ENCODE peak calls at places on chromosomes 13 and 19, in nine cellular contexts. One of them, this sample, is unnamed.

GRCh38 chr19:49224856-49225255 is 67.3 kb downstream of the TRPM4 start:
- DNase-seq in colonic mucosa: peak; percentile 68
- DNase-seq in neuronal stem cell: peak; percentile 48
- DNase-seq in pancreas: peak; percentile 39
- DNase-seq in adrenal gland: peak; percentile 60
- DNase-seq in psoas muscle: peak; percentile 37
- DNase-seq in astrocyte: peak; percentile 19
- DNase-seq in tibial nerve: no peak
- DNase-seq in endothelial cell of umbilical vein: peak; percentile 80
- DNase-seq in this sample: peak; percentile 62

GRCh38 chr19:12496480-12496879 is 11.9 kb upstream of the ZNF709 start:
- DNase-seq in psoas muscle: no peak
- DNase-seq in adrenal gland: no peak
- DNase-seq in colonic mucosa: no peak
- DNase-seq in tibial nerve: no peak
- DNase-seq in pancreas: no peak
- DNase-seq in endothelial cell of umbilical vein: no peak
- DNase-seq in astrocyte: no peak
- DNase-seq in neuronal stem cell: no peak
- DNase-seq in this sample: no peak

GRCh38 chr19:3458595-3459284 is 21.6 kb downstream of the SMIM24 start:
- DNase-seq in psoas muscle: no peak
- DNase-seq in astrocyte: no peak
- DNase-seq in tibial nerve: no peak
- DNase-seq in pancreas: peak; percentile 48
- DNase-seq in endothelial cell of umbilical vein: no peak
- DNase-seq in neuronal stem cell: no peak
- DNase-seq in colonic mucosa: no peak
- DNase-seq in adrenal gland: peak; percentile 78
- DNase-seq in this sample: peak; percentile 86

GRCh38 chr19:58356236-58356970 is 3.1 kb upstream of the A1BG start:
- DNase-seq in colonic mucosa: no peak
- DNase-seq in neuronal stem cell: no peak
- DNase-seq in pancreas: no peak
- DNase-seq in psoas muscle: no peak
- DNase-seq in adrenal gland: no peak
- DNase-seq in tibial nerve: no peak
- DNase-seq in endothelial cell of umbilical vein: peak; percentile 54
- DNase-seq in astrocyte: no peak
- DNase-seq in this sample: peak; percentile 65

GRCh38 chr19:51777570-51778460 is 16.8 kb downstream of the FPR2 start:
- DNase-seq in astrocyte: peak; percentile 74
- DNase-seq in endothelial cell of umbilical vein: peak; percentile 52
- DNase-seq in neuronal stem cell: peak; percentile 70
- DNase-seq in tibial nerve: no peak
- DNase-seq in adrenal gland: peak; percentile 68
- DNase-seq in pancreas: peak; percentile 57
- DNase-seq in colonic mucosa: peak; percentile 47
- DNase-seq in psoas muscle: peak; percentile 44
- DNase-seq in this sample: peak; percentile 89

GRCh38 chr19:16824658-16825311 is 4.4 kb upstream of the SIN3B start:
- DNase-seq in colonic mucosa: no peak
- DNase-seq in psoas muscle: no peak
- DNase-seq in pancreas: no peak
- DNase-seq in tibial nerve: no peak
- DNase-seq in adrenal gland: peak; percentile 17
- DNase-seq in astrocyte: peak; percentile 39
- DNase-seq in neuronal stem cell: no peak
- DNase-seq in endothelial cell of umbilical vein: peak; percentile 41
- DNase-seq in this sample: no peak

GRCh38 chr13:44407379-44407778 is 33.8 kb downstream of the SERP2 start:
- DNase-seq in endothelial cell of umbilical vein: no peak
- DNase-seq in tibial nerve: no peak
- DNase-seq in psoas muscle: no peak
- DNase-seq in pancreas: no peak
- DNase-seq in neuronal stem cell: no peak
- DNase-seq in adrenal gland: no peak
- DNase-seq in astrocyte: no peak
- DNase-seq in colonic mucosa: no peak
- DNase-seq in this sample: no peak

GRCh38 chr13:93554514-93554913 is 327.9 kb downstream of the GPC6 start:
- DNase-seq in pancreas: no peak
- DNase-seq in astrocyte: no peak
- DNase-seq in endothelial cell of umbilical vein: no peak
- DNase-seq in adrenal gland: no peak
- DNase-seq in neuronal stem cell: no peak
- DNase-seq in colonic mucosa: no peak
- DNase-seq in tibial nerve: no peak
- DNase-seq in psoas muscle: no peak
- DNase-seq in this sample: no peak

GRCh38 chr19:48961673-48962028 is 3.5 kb upstream of the FTL start:
- DNase-seq in pancreas: no peak
- DNase-seq in endothelial cell of umbilical vein: no peak
- DNase-seq in colonic mucosa: no peak
- DNase-seq in tibial nerve: no peak
- DNase-seq in neuronal stem cell: no peak
- DNase-seq in astrocyte: no peak
- DNase-seq in adrenal gland: no peak
- DNase-seq in psoas muscle: no peak
- DNase-seq in this sample: no peak

GRCh38 chr13:32537580-32538233 is 888 bp downstream of the N4BP2L2 start:
- DNase-seq in endothelial cell of umbilical vein: peak; percentile 6
- DNase-seq in adrenal gland: peak; percentile 43
- DNase-seq in astrocyte: no peak
- DNase-seq in psoas muscle: peak; percentile 39
- DNase-seq in neuronal stem cell: no peak
- DNase-seq in tibial nerve: no peak
- DNase-seq in pancreas: peak; percentile 32
- DNase-seq in colonic mucosa: peak; percentile 42
- DNase-seq in this sample: peak; percentile 67

GRCh38 chr19:22052644-22053013 is 345 bp downstream of the ZNF257 start:
- DNase-seq in tibial nerve: no peak
- DNase-seq in endothelial cell of umbilical vein: no peak
- DNase-seq in astrocyte: no peak
- DNase-seq in adrenal gland: peak; percentile 8
- DNase-seq in colonic mucosa: peak; percentile 18
- DNase-seq in pancreas: peak; percentile 22
- DNase-seq in psoas muscle: peak; percentile 15
- DNase-seq in neuronal stem cell: no peak
- DNase-seq in this sample: peak; percentile 36

GRCh38 chr13:30341815-30342570 is 34.6 kb upstream of the KATNAL1 start:
- DNase-seq in neuronal stem cell: no peak
- DNase-seq in psoas muscle: peak; percentile 84
- DNase-seq in endothelial cell of umbilical vein: peak; percentile 71
- DNase-seq in adrenal gland: peak; percentile 90
- DNase-seq in tibial nerve: peak; percentile 70
- DNase-seq in pancreas: peak; percentile 78
- DNase-seq in astrocyte: peak; percentile 95
- DNase-seq in colonic mucosa: peak; percentile 62
- DNase-seq in this sample: peak; percentile 93

GRCh38 chr19:5194641-5195040 is 146.0 kb downstream of the PTPRS start:
- DNase-seq in colonic mucosa: no peak
- DNase-seq in pancreas: no peak
- DNase-seq in psoas muscle: no peak
- DNase-seq in tibial nerve: no peak
- DNase-seq in neuronal stem cell: no peak
- DNase-seq in astrocyte: no peak
- DNase-seq in adrenal gland: no peak
- DNase-seq in endothelial cell of umbilical vein: no peak
- DNase-seq in this sample: no peak

GRCh38 chr19:5196832-5197231 is 143.8 kb downstream of the PTPRS start:
- DNase-seq in colonic mucosa: no peak
- DNase-seq in endothelial cell of umbilical vein: no peak
- DNase-seq in adrenal gland: no peak
- DNase-seq in tibial nerve: no peak
- DNase-seq in pancreas: no peak
- DNase-seq in astrocyte: no peak
- DNase-seq in psoas muscle: no peak
- DNase-seq in neuronal stem cell: no peak
- DNase-seq in this sample: no peak

GRCh38 chr19:5191091-5191490 is 149.5 kb downstream of the PTPRS start:
- DNase-seq in endothelial cell of umbilical vein: no peak
- DNase-seq in adrenal gland: no peak
- DNase-seq in pancreas: no peak
- DNase-seq in tibial nerve: no peak
- DNase-seq in colonic mucosa: no peak
- DNase-seq in psoas muscle: no peak
- DNase-seq in neuronal stem cell: no peak
- DNase-seq in astrocyte: peak; percentile 40
- DNase-seq in this sample: no peak

GRCh38 chr19:5192568-5192967 is 148.0 kb downstream of the PTPRS start:
- DNase-seq in astrocyte: no peak
- DNase-seq in pancreas: no peak
- DNase-seq in tibial nerve: no peak
- DNase-seq in adrenal gland: no peak
- DNase-seq in colonic mucosa: no peak
- DNase-seq in neuronal stem cell: no peak
- DNase-seq in psoas muscle: no peak
- DNase-seq in endothelial cell of umbilical vein: no peak
- DNase-seq in this sample: no peak

DNA sequence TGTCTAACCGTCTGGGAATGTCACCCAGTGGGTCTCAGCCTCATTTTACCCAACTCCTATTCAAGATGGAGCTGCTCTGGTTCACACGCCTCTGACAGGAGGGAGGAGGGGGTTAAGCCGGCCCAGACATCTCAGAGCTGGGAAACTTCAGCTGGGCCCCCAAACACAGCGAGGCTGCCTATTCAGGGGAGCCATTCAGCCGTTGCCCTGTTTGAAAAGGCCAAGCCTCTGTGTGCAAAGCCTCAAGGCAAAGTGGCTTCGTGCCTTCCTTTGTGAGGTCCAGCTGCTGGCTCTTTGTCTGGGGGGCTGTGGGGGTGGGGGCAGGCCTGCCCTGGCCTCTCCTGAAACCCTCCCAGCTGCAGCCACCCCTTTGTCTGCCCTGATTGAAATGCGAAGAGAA is 147.4 kb downstream of the PTPRS start:
- DNase-seq in pancreas: no peak
- DNase-seq in adrenal gland: no peak
- DNase-seq in astrocyte: no peak
- DNase-seq in endothelial cell of umbilical vein: no peak
- DNase-seq in tibial nerve: no peak
- DNase-seq in colonic mucosa: no peak
- DNase-seq in neuronal stem cell: peak; percentile 93
- DNase-seq in psoas muscle: no peak
- DNase-seq in this sample: no peak
- H3K4me3 ChIP-seq in pancreas: no peak overlapping the region
- H3K4me3 ChIP-seq in adrenal gland: no peak overlapping the region
- H3K4me3 ChIP-seq in astrocyte: no peak overlapping the region
- H3K4me3 ChIP-seq in endothelial cell of umbilical vein: no peak overlapping the region
- H3K4me3 ChIP-seq in tibial nerve: no peak overlapping the region
- H3K4me3 ChIP-seq in colonic mucosa: no peak overlapping the region
- H3K4me3 ChIP-seq in neuronal stem cell: no peak overlapping the region
- H3K4me3 ChIP-seq in psoas muscle: no peak overlapping the region
- H3K4me3 ChIP-seq in this sample: no peak overlapping the region

GRCh38 chr13:99135591-99135990 is 65.1 kb upstream of the UBAC2 start:
- DNase-seq in tibial nerve: no peak
- DNase-seq in adrenal gland: no peak
- DNase-seq in colonic mucosa: no peak
- DNase-seq in neuronal stem cell: no peak
- DNase-seq in pancreas: no peak
- DNase-seq in endothelial cell of umbilical vein: no peak
- DNase-seq in astrocyte: no peak
- DNase-seq in psoas muscle: no peak
- DNase-seq in this sample: no peak

GRCh38 chr13:99133230-99133629 is 67.4 kb upstream of the UBAC2 start:
- DNase-seq in colonic mucosa: no peak
- DNase-seq in psoas muscle: no peak
- DNase-seq in adrenal gland: no peak
- DNase-seq in tibial nerve: no peak
- DNase-seq in astrocyte: no peak
- DNase-seq in neuronal stem cell: no peak
- DNase-seq in pancreas: no peak
- DNase-seq in endothelial cell of umbilical vein: no peak
- DNase-seq in this sample: no peak

GRCh38 chr13:99133848-99134247 is 66.8 kb upstream of the UBAC2 start:
- DNase-seq in colonic mucosa: no peak
- DNase-seq in neuronal stem cell: no peak
- DNase-seq in psoas muscle: no peak
- DNase-seq in pancreas: no peak
- DNase-seq in endothelial cell of umbilical vein: no peak
- DNase-seq in tibial nerve: no peak
- DNase-seq in astrocyte: no peak
- DNase-seq in adrenal gland: no peak
- DNase-seq in this sample: no peak

GRCh38 chr13:99132295-99132835 is 68.3 kb upstream of the UBAC2 start:
- DNase-seq in pancreas: no peak
- DNase-seq in psoas muscle: no peak
- DNase-seq in colonic mucosa: no peak
- DNase-seq in tibial nerve: no peak
- DNase-seq in astrocyte: no peak
- DNase-seq in adrenal gland: no peak
- DNase-seq in endothelial cell of umbilical vein: no peak
- DNase-seq in neuronal stem cell: no peak
- DNase-seq in this sample: no peak

GRCh38 chr13:99136427-99136954 is 64.2 kb upstream of the UBAC2 start:
- DNase-seq in astrocyte: no peak
- DNase-seq in adrenal gland: no peak
- DNase-seq in tibial nerve: no peak
- DNase-seq in endothelial cell of umbilical vein: no peak
- DNase-seq in psoas muscle: no peak
- DNase-seq in neuronal stem cell: no peak
- DNase-seq in pancreas: no peak
- DNase-seq in colonic mucosa: no peak
- DNase-seq in this sample: no peak
- H3K27me3 ChIP-seq in astrocyte: no peaks in the 10 kb centered on the region
- H3K27me3 ChIP-seq in adrenal gland: no peaks in the 10 kb centered on the region
- H3K27me3 ChIP-seq in tibial nerve: no peaks in the 10 kb centered on the region
- H3K27me3 ChIP-seq in endothelial cell of umbilical vein: peaks cover 6% of the 10 kb centered on the region
- H3K27me3 ChIP-seq in psoas muscle: no peaks in the 10 kb centered on the region
- H3K27me3 ChIP-seq in neuronal stem cell: no peaks in the 10 kb centered on the region
- H3K27me3 ChIP-seq in pancreas: no peaks in the 10 kb centered on the region
- H3K27me3 ChIP-seq in colonic mucosa: no peaks in the 10 kb centered on the region
- H3K27me3 ChIP-seq in this sample: no peaks in the 10 kb centered on the region

DNA sequence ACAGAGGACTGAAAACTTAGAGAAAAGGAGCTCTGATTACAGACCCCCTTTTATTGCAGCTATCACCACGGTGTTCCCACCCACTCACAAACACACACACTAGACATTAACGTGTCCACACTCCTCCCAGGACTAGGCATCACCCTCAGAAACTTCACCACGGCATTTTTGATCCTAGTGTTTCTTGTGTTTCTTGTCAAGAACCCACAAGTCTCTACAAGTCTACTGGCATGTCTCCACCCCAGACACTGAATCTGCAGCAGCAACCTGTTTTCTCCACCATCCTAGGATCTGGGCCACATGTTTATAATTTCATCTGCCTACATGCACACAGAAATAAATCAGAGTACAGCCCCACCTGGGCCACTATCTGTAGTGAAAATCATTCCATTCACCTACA is 4.3 kb downstream of the ZNF486 start:
- DNase-seq in tibial nerve: no peak
- DNase-seq in neuronal stem cell: no peak
- DNase-seq in colonic mucosa: no peak
- DNase-seq in psoas muscle: no peak
- DNase-seq in astrocyte: no peak
- DNase-seq in adrenal gland: no peak
- DNase-seq in endothelial cell of umbilical vein: no peak
- DNase-seq in pancreas: no peak
- DNase-seq in this sample: no peak
- H3K9me3 ChIP-seq in tibial nerve: peaks cover 10% of the 10 kb centered on the region
- H3K9me3 ChIP-seq in neuronal stem cell: peaks cover 6% of the 10 kb centered on the region
- H3K9me3 ChIP-seq in colonic mucosa: no peaks in the 10 kb centered on the region
- H3K9me3 ChIP-seq in psoas muscle: no peaks in the 10 kb centered on the region
- H3K9me3 ChIP-seq in astrocyte: no peaks in the 10 kb centered on the region
- H3K9me3 ChIP-seq in adrenal gland: no peaks in the 10 kb centered on the region
- H3K9me3 ChIP-seq in endothelial cell of umbilical vein: no peaks in the 10 kb centered on the region
- H3K9me3 ChIP-seq in pancreas: no peaks in the 10 kb centered on the region
- H3K9me3 ChIP-seq in this sample: no peaks in the 10 kb centered on the region

GRCh38 chr13:34951528-34951927 is 9.5 kb downstream of the NBEA start:
- DNase-seq in pancreas: no peak
- DNase-seq in neuronal stem cell: no peak
- DNase-seq in astrocyte: no peak
- DNase-seq in tibial nerve: no peak
- DNase-seq in psoas muscle: no peak
- DNase-seq in endothelial cell of umbilical vein: no peak
- DNase-seq in colonic mucosa: no peak
- DNase-seq in adrenal gland: no peak
- DNase-seq in this sample: no peak
- H3K4me3 ChIP-seq in pancreas: no peak overlapping the region
- H3K4me3 ChIP-seq in neuronal stem cell: no peak overlapping the region
- H3K4me3 ChIP-seq in astrocyte: no peak overlapping the region
- H3K4me3 ChIP-seq in tibial nerve: no peak overlapping the region
- H3K4me3 ChIP-seq in psoas muscle: no peak overlapping the region
- H3K4me3 ChIP-seq in endothelial cell of umbilical vein: no peak overlapping the region
- H3K4me3 ChIP-seq in colonic mucosa: no peak overlapping the region
- H3K4me3 ChIP-seq in adrenal gland: no peak overlapping the region
- H3K4me3 ChIP-seq in this sample: no peak overlapping the region

This sample was measured in right cardiac atrium.